ENCODE peak calls at places on chromosomes 6 and 20, in ten cellular contexts. One of them, this sample, is unnamed.

GRCh38 chr6:73519943-73520687 is 717 bp downstream of the EEF1A1 start:
- DNase-seq in Peyer's patch: peak; percentile 57
- DNase-seq in stimulated activated effector memory CD8-positive, alpha-beta T cell treated with anti-CD3 and anti-CD28 coated beads, Interleukin-12 subunit alpha, Interleukin-12 subunit beta, amount 100 ng/mL, for 72 hours: peak; percentile 90
- DNase-seq in NCI-H1436: peak; percentile 54
- DNase-seq in stimulated activated CD4-positive, alpha-beta T cell treated with anti-CD3 and anti-CD28 coated beads, Interleukin-2, amount 100 ng/mL, for 48 hours: peak; percentile 78
- DNase-seq in NCI-H187: no peak
- DNase-seq in activated effector memory CD4-positive, alpha-beta T cell treated with anti-CD3 and anti-CD28 coated beads, Interleukin-2, amount 50 U/mL, for 16 hours: peak; percentile 94
- DNase-seq in left lung: peak; percentile 76
- DNase-seq in amniotic stem cell: peak; percentile 70
- DNase-seq in stimulated activated naive CD4-positive, alpha-beta T cell treated with Interleukin-2 at 50 U/mL for 16 hours: peak; percentile 83
- DNase-seq in this sample: peak; percentile 61

GRCh38 chr20:49132995-49133451 is 55.1 kb downstream of the STAU1 start:
- DNase-seq in Peyer's patch: no peak
- DNase-seq in stimulated activated effector memory CD8-positive, alpha-beta T cell treated with anti-CD3 and anti-CD28 coated beads, Interleukin-12 subunit alpha, Interleukin-12 subunit beta, amount 100 ng/mL, for 72 hours: no peak
- DNase-seq in NCI-H1436: peak; percentile 38
- DNase-seq in stimulated activated CD4-positive, alpha-beta T cell treated with anti-CD3 and anti-CD28 coated beads, Interleukin-2, amount 100 ng/mL, for 48 hours: no peak
- DNase-seq in NCI-H187: no peak
- DNase-seq in activated effector memory CD4-positive, alpha-beta T cell treated with anti-CD3 and anti-CD28 coated beads, Interleukin-2, amount 50 U/mL, for 16 hours: no peak
- DNase-seq in left lung: no peak
- DNase-seq in amniotic stem cell: peak; percentile 22
- DNase-seq in stimulated activated naive CD4-positive, alpha-beta T cell treated with Interleukin-2 at 50 U/mL for 16 hours: no peak
- DNase-seq in this sample: peak; percentile 58

GRCh38 chr20:37042986-37043972 is 52.5 kb downstream of the RBL1 start:
- DNase-seq in Peyer's patch: peak; percentile 35
- DNase-seq in stimulated activated effector memory CD8-positive, alpha-beta T cell treated with anti-CD3 and anti-CD28 coated beads, Interleukin-12 subunit alpha, Interleukin-12 subunit beta, amount 100 ng/mL, for 72 hours: peak; percentile 65
- DNase-seq in NCI-H1436: no peak
- DNase-seq in stimulated activated CD4-positive, alpha-beta T cell treated with anti-CD3 and anti-CD28 coated beads, Interleukin-2, amount 100 ng/mL, for 48 hours: no peak
- DNase-seq in NCI-H187: no peak
- DNase-seq in activated effector memory CD4-positive, alpha-beta T cell treated with anti-CD3 and anti-CD28 coated beads, Interleukin-2, amount 50 U/mL, for 16 hours: peak; percentile 68
- DNase-seq in left lung: no peak
- DNase-seq in amniotic stem cell: no peak
- DNase-seq in stimulated activated naive CD4-positive, alpha-beta T cell treated with Interleukin-2 at 50 U/mL for 16 hours: peak; percentile 7
- DNase-seq in this sample: no peak

GRCh38 chr6:43951063-43951755 is 176.0 kb downstream of the MRPL14 start:
- DNase-seq in Peyer's patch: no peak
- DNase-seq in stimulated activated effector memory CD8-positive, alpha-beta T cell treated with anti-CD3 and anti-CD28 coated beads, Interleukin-12 subunit alpha, Interleukin-12 subunit beta, amount 100 ng/mL, for 72 hours: no peak
- DNase-seq in NCI-H1436: peak; percentile 11
- DNase-seq in stimulated activated CD4-positive, alpha-beta T cell treated with anti-CD3 and anti-CD28 coated beads, Interleukin-2, amount 100 ng/mL, for 48 hours: no peak
- DNase-seq in NCI-H187: no peak
- DNase-seq in activated effector memory CD4-positive, alpha-beta T cell treated with anti-CD3 and anti-CD28 coated beads, Interleukin-2, amount 50 U/mL, for 16 hours: no peak
- DNase-seq in left lung: no peak
- DNase-seq in amniotic stem cell: no peak
- DNase-seq in stimulated activated naive CD4-positive, alpha-beta T cell treated with Interleukin-2 at 50 U/mL for 16 hours: no peak
- DNase-seq in this sample: peak; percentile 69

GRCh38 chr6:134888316-134888715 is 61.6 kb downstream of the ALDH8A1 start:
- DNase-seq in Peyer's patch: no peak
- DNase-seq in stimulated activated effector memory CD8-positive, alpha-beta T cell treated with anti-CD3 and anti-CD28 coated beads, Interleukin-12 subunit alpha, Interleukin-12 subunit beta, amount 100 ng/mL, for 72 hours: no peak
- DNase-seq in NCI-H1436: no peak
- DNase-seq in stimulated activated CD4-positive, alpha-beta T cell treated with anti-CD3 and anti-CD28 coated beads, Interleukin-2, amount 100 ng/mL, for 48 hours: no peak
- DNase-seq in NCI-H187: no peak
- DNase-seq in activated effector memory CD4-positive, alpha-beta T cell treated with anti-CD3 and anti-CD28 coated beads, Interleukin-2, amount 50 U/mL, for 16 hours: no peak
- DNase-seq in left lung: no peak
- DNase-seq in amniotic stem cell: no peak
- DNase-seq in stimulated activated naive CD4-positive, alpha-beta T cell treated with Interleukin-2 at 50 U/mL for 16 hours: no peak
- DNase-seq in this sample: no peak

GRCh38 chr6:81023007-81023582 is 729.4 kb downstream of the TENT5A start:
- DNase-seq in Peyer's patch: no peak
- DNase-seq in stimulated activated effector memory CD8-positive, alpha-beta T cell treated with anti-CD3 and anti-CD28 coated beads, Interleukin-12 subunit alpha, Interleukin-12 subunit beta, amount 100 ng/mL, for 72 hours: no peak
- DNase-seq in NCI-H1436: no peak
- DNase-seq in stimulated activated CD4-positive, alpha-beta T cell treated with anti-CD3 and anti-CD28 coated beads, Interleukin-2, amount 100 ng/mL, for 48 hours: no peak
- DNase-seq in NCI-H187: no peak
- DNase-seq in activated effector memory CD4-positive, alpha-beta T cell treated with anti-CD3 and anti-CD28 coated beads, Interleukin-2, amount 50 U/mL, for 16 hours: no peak
- DNase-seq in left lung: no peak
- DNase-seq in amniotic stem cell: no peak
- DNase-seq in stimulated activated naive CD4-positive, alpha-beta T cell treated with Interleukin-2 at 50 U/mL for 16 hours: no peak
- DNase-seq in this sample: no peak

GRCh38 chr6:107972413-107973096 is 14.5 kb upstream of the SEC63 start:
- DNase-seq in Peyer's patch: no peak
- DNase-seq in stimulated activated effector memory CD8-positive, alpha-beta T cell treated with anti-CD3 and anti-CD28 coated beads, Interleukin-12 subunit alpha, Interleukin-12 subunit beta, amount 100 ng/mL, for 72 hours: no peak
- DNase-seq in NCI-H1436: no peak
- DNase-seq in stimulated activated CD4-positive, alpha-beta T cell treated with anti-CD3 and anti-CD28 coated beads, Interleukin-2, amount 100 ng/mL, for 48 hours: no peak
- DNase-seq in NCI-H187: no peak
- DNase-seq in activated effector memory CD4-positive, alpha-beta T cell treated with anti-CD3 and anti-CD28 coated beads, Interleukin-2, amount 50 U/mL, for 16 hours: no peak
- DNase-seq in left lung: no peak
- DNase-seq in amniotic stem cell: no peak
- DNase-seq in stimulated activated naive CD4-positive, alpha-beta T cell treated with Interleukin-2 at 50 U/mL for 16 hours: no peak
- DNase-seq in this sample: no peak

GRCh38 chr20:51541189-51542032 is 1.1 kb downstream of the NFATC2 start:
- DNase-seq in Peyer's patch: peak; percentile 76
- DNase-seq in stimulated activated effector memory CD8-positive, alpha-beta T cell treated with anti-CD3 and anti-CD28 coated beads, Interleukin-12 subunit alpha, Interleukin-12 subunit beta, amount 100 ng/mL, for 72 hours: peak; percentile 89
- DNase-seq in NCI-H1436: peak; percentile 25
- DNase-seq in stimulated activated CD4-positive, alpha-beta T cell treated with anti-CD3 and anti-CD28 coated beads, Interleukin-2, amount 100 ng/mL, for 48 hours: peak; percentile 65
- DNase-seq in NCI-H187: no peak
- DNase-seq in activated effector memory CD4-positive, alpha-beta T cell treated with anti-CD3 and anti-CD28 coated beads, Interleukin-2, amount 50 U/mL, for 16 hours: peak; percentile 93
- DNase-seq in left lung: peak; percentile 76
- DNase-seq in amniotic stem cell: no peak
- DNase-seq in stimulated activated naive CD4-positive, alpha-beta T cell treated with Interleukin-2 at 50 U/mL for 16 hours: peak; percentile 88
- DNase-seq in this sample: no peak

GRCh38 chr20:4665591-4665990 is 56.1 kb upstream of the PRND start:
- DNase-seq in Peyer's patch: no peak
- DNase-seq in stimulated activated effector memory CD8-positive, alpha-beta T cell treated with anti-CD3 and anti-CD28 coated beads, Interleukin-12 subunit alpha, Interleukin-12 subunit beta, amount 100 ng/mL, for 72 hours: no peak
- DNase-seq in NCI-H1436: no peak
- DNase-seq in stimulated activated CD4-positive, alpha-beta T cell treated with anti-CD3 and anti-CD28 coated beads, Interleukin-2, amount 100 ng/mL, for 48 hours: no peak
- DNase-seq in NCI-H187: no peak
- DNase-seq in activated effector memory CD4-positive, alpha-beta T cell treated with anti-CD3 and anti-CD28 coated beads, Interleukin-2, amount 50 U/mL, for 16 hours: no peak
- DNase-seq in left lung: no peak
- DNase-seq in amniotic stem cell: no peak
- DNase-seq in stimulated activated naive CD4-positive, alpha-beta T cell treated with Interleukin-2 at 50 U/mL for 16 hours: no peak
- DNase-seq in this sample: no peak

GRCh38 chr6:125546827-125547226 is 202.6 kb upstream of the HEY2 start:
- DNase-seq in Peyer's patch: no peak
- DNase-seq in stimulated activated effector memory CD8-positive, alpha-beta T cell treated with anti-CD3 and anti-CD28 coated beads, Interleukin-12 subunit alpha, Interleukin-12 subunit beta, amount 100 ng/mL, for 72 hours: no peak
- DNase-seq in NCI-H1436: no peak
- DNase-seq in stimulated activated CD4-positive, alpha-beta T cell treated with anti-CD3 and anti-CD28 coated beads, Interleukin-2, amount 100 ng/mL, for 48 hours: no peak
- DNase-seq in NCI-H187: no peak
- DNase-seq in activated effector memory CD4-positive, alpha-beta T cell treated with anti-CD3 and anti-CD28 coated beads, Interleukin-2, amount 50 U/mL, for 16 hours: no peak
- DNase-seq in left lung: no peak
- DNase-seq in amniotic stem cell: no peak
- DNase-seq in stimulated activated naive CD4-positive, alpha-beta T cell treated with Interleukin-2 at 50 U/mL for 16 hours: no peak
- DNase-seq in this sample: no peak

GRCh38 chr20:4026093-4026601 is 10.8 kb upstream of the RNF24 start:
- DNase-seq in Peyer's patch: no peak
- DNase-seq in stimulated activated effector memory CD8-positive, alpha-beta T cell treated with anti-CD3 and anti-CD28 coated beads, Interleukin-12 subunit alpha, Interleukin-12 subunit beta, amount 100 ng/mL, for 72 hours: peak; percentile 34
- DNase-seq in NCI-H1436: no peak
- DNase-seq in stimulated activated CD4-positive, alpha-beta T cell treated with anti-CD3 and anti-CD28 coated beads, Interleukin-2, amount 100 ng/mL, for 48 hours: no peak
- DNase-seq in NCI-H187: no peak
- DNase-seq in activated effector memory CD4-positive, alpha-beta T cell treated with anti-CD3 and anti-CD28 coated beads, Interleukin-2, amount 50 U/mL, for 16 hours: no peak
- DNase-seq in left lung: no peak
- DNase-seq in amniotic stem cell: peak; percentile 42
- DNase-seq in stimulated activated naive CD4-positive, alpha-beta T cell treated with Interleukin-2 at 50 U/mL for 16 hours: no peak
- DNase-seq in this sample: peak; percentile 51

GRCh38 chr6:26194774-26195375 is 107.6 kb downstream of the HFE start:
- DNase-seq in Peyer's patch: no peak
- DNase-seq in stimulated activated effector memory CD8-positive, alpha-beta T cell treated with anti-CD3 and anti-CD28 coated beads, Interleukin-12 subunit alpha, Interleukin-12 subunit beta, amount 100 ng/mL, for 72 hours: no peak
- DNase-seq in NCI-H1436: no peak
- DNase-seq in stimulated activated CD4-positive, alpha-beta T cell treated with anti-CD3 and anti-CD28 coated beads, Interleukin-2, amount 100 ng/mL, for 48 hours: no peak
- DNase-seq in NCI-H187: no peak
- DNase-seq in activated effector memory CD4-positive, alpha-beta T cell treated with anti-CD3 and anti-CD28 coated beads, Interleukin-2, amount 50 U/mL, for 16 hours: no peak
- DNase-seq in left lung: no peak
- DNase-seq in amniotic stem cell: no peak
- DNase-seq in stimulated activated naive CD4-positive, alpha-beta T cell treated with Interleukin-2 at 50 U/mL for 16 hours: no peak
- DNase-seq in this sample: no peak

GRCh38 chr6:161503570-161503969 is 229.7 kb upstream of the AGPAT4 start:
- DNase-seq in Peyer's patch: no peak
- DNase-seq in stimulated activated effector memory CD8-positive, alpha-beta T cell treated with anti-CD3 and anti-CD28 coated beads, Interleukin-12 subunit alpha, Interleukin-12 subunit beta, amount 100 ng/mL, for 72 hours: no peak
- DNase-seq in NCI-H1436: no peak
- DNase-seq in stimulated activated CD4-positive, alpha-beta T cell treated with anti-CD3 and anti-CD28 coated beads, Interleukin-2, amount 100 ng/mL, for 48 hours: no peak
- DNase-seq in NCI-H187: no peak
- DNase-seq in activated effector memory CD4-positive, alpha-beta T cell treated with anti-CD3 and anti-CD28 coated beads, Interleukin-2, amount 50 U/mL, for 16 hours: no peak
- DNase-seq in left lung: no peak
- DNase-seq in amniotic stem cell: no peak
- DNase-seq in stimulated activated naive CD4-positive, alpha-beta T cell treated with Interleukin-2 at 50 U/mL for 16 hours: no peak
- DNase-seq in this sample: no peak

GRCh38 chr6:109025639-109026038 is 69.0 kb downstream of the SESN1 start:
- DNase-seq in Peyer's patch: no peak
- DNase-seq in stimulated activated effector memory CD8-positive, alpha-beta T cell treated with anti-CD3 and anti-CD28 coated beads, Interleukin-12 subunit alpha, Interleukin-12 subunit beta, amount 100 ng/mL, for 72 hours: no peak
- DNase-seq in NCI-H1436: no peak
- DNase-seq in stimulated activated CD4-positive, alpha-beta T cell treated with anti-CD3 and anti-CD28 coated beads, Interleukin-2, amount 100 ng/mL, for 48 hours: no peak
- DNase-seq in NCI-H187: no peak
- DNase-seq in activated effector memory CD4-positive, alpha-beta T cell treated with anti-CD3 and anti-CD28 coated beads, Interleukin-2, amount 50 U/mL, for 16 hours: no peak
- DNase-seq in left lung: no peak
- DNase-seq in amniotic stem cell: no peak
- DNase-seq in stimulated activated naive CD4-positive, alpha-beta T cell treated with Interleukin-2 at 50 U/mL for 16 hours: no peak
- DNase-seq in this sample: no peak

GRCh38 chr6:111925296-111925695 is 52.0 kb upstream of the FYN start:
- DNase-seq in Peyer's patch: no peak
- DNase-seq in stimulated activated effector memory CD8-positive, alpha-beta T cell treated with anti-CD3 and anti-CD28 coated beads, Interleukin-12 subunit alpha, Interleukin-12 subunit beta, amount 100 ng/mL, for 72 hours: no peak
- DNase-seq in NCI-H1436: no peak
- DNase-seq in stimulated activated CD4-positive, alpha-beta T cell treated with anti-CD3 and anti-CD28 coated beads, Interleukin-2, amount 100 ng/mL, for 48 hours: no peak
- DNase-seq in NCI-H187: no peak
- DNase-seq in activated effector memory CD4-positive, alpha-beta T cell treated with anti-CD3 and anti-CD28 coated beads, Interleukin-2, amount 50 U/mL, for 16 hours: no peak
- DNase-seq in left lung: no peak
- DNase-seq in amniotic stem cell: no peak
- DNase-seq in stimulated activated naive CD4-positive, alpha-beta T cell treated with Interleukin-2 at 50 U/mL for 16 hours: no peak
- DNase-seq in this sample: no peak

GRCh38 chr20:41738584-41739193 is 120.5 kb upstream of the CHD6 start:
- DNase-seq in Peyer's patch: no peak
- DNase-seq in stimulated activated effector memory CD8-positive, alpha-beta T cell treated with anti-CD3 and anti-CD28 coated beads, Interleukin-12 subunit alpha, Interleukin-12 subunit beta, amount 100 ng/mL, for 72 hours: peak; percentile 55
- DNase-seq in NCI-H1436: peak; percentile 42
- DNase-seq in stimulated activated CD4-positive, alpha-beta T cell treated with anti-CD3 and anti-CD28 coated beads, Interleukin-2, amount 100 ng/mL, for 48 hours: peak; percentile 36
- DNase-seq in NCI-H187: peak; percentile 30
- DNase-seq in activated effector memory CD4-positive, alpha-beta T cell treated with anti-CD3 and anti-CD28 coated beads, Interleukin-2, amount 50 U/mL, for 16 hours: peak; percentile 71
- DNase-seq in left lung: no peak
- DNase-seq in amniotic stem cell: no peak
- DNase-seq in stimulated activated naive CD4-positive, alpha-beta T cell treated with Interleukin-2 at 50 U/mL for 16 hours: no peak
- DNase-seq in this sample: peak; percentile 81

GRCh38 chr20:57621426-57622200 is 1.4 kb upstream of the ZBP1 start:
- DNase-seq in Peyer's patch: no peak
- DNase-seq in stimulated activated effector memory CD8-positive, alpha-beta T cell treated with anti-CD3 and anti-CD28 coated beads, Interleukin-12 subunit alpha, Interleukin-12 subunit beta, amount 100 ng/mL, for 72 hours: no peak
- DNase-seq in NCI-H1436: no peak
- DNase-seq in stimulated activated CD4-positive, alpha-beta T cell treated with anti-CD3 and anti-CD28 coated beads, Interleukin-2, amount 100 ng/mL, for 48 hours: no peak
- DNase-seq in NCI-H187: no peak
- DNase-seq in activated effector memory CD4-positive, alpha-beta T cell treated with anti-CD3 and anti-CD28 coated beads, Interleukin-2, amount 50 U/mL, for 16 hours: no peak
- DNase-seq in left lung: no peak
- DNase-seq in amniotic stem cell: no peak
- DNase-seq in stimulated activated naive CD4-positive, alpha-beta T cell treated with Interleukin-2 at 50 U/mL for 16 hours: no peak
- DNase-seq in this sample: no peak

GRCh38 chr6:119137194-119138072 is 59.0 kb upstream of the FAM184A start:
- DNase-seq in Peyer's patch: no peak
- DNase-seq in stimulated activated effector memory CD8-positive, alpha-beta T cell treated with anti-CD3 and anti-CD28 coated beads, Interleukin-12 subunit alpha, Interleukin-12 subunit beta, amount 100 ng/mL, for 72 hours: no peak
- DNase-seq in NCI-H1436: no peak
- DNase-seq in stimulated activated CD4-positive, alpha-beta T cell treated with anti-CD3 and anti-CD28 coated beads, Interleukin-2, amount 100 ng/mL, for 48 hours: no peak
- DNase-seq in NCI-H187: no peak
- DNase-seq in activated effector memory CD4-positive, alpha-beta T cell treated with anti-CD3 and anti-CD28 coated beads, Interleukin-2, amount 50 U/mL, for 16 hours: no peak
- DNase-seq in left lung: no peak
- DNase-seq in amniotic stem cell: no peak
- DNase-seq in stimulated activated naive CD4-positive, alpha-beta T cell treated with Interleukin-2 at 50 U/mL for 16 hours: no peak
- DNase-seq in this sample: no peak

GRCh38 chr20:52799130-52799529 is 173.0 kb upstream of the TSHZ2 start:
- DNase-seq in Peyer's patch: no peak
- DNase-seq in stimulated activated effector memory CD8-positive, alpha-beta T cell treated with anti-CD3 and anti-CD28 coated beads, Interleukin-12 subunit alpha, Interleukin-12 subunit beta, amount 100 ng/mL, for 72 hours: no peak
- DNase-seq in NCI-H1436: no peak
- DNase-seq in stimulated activated CD4-positive, alpha-beta T cell treated with anti-CD3 and anti-CD28 coated beads, Interleukin-2, amount 100 ng/mL, for 48 hours: no peak
- DNase-seq in NCI-H187: no peak
- DNase-seq in activated effector memory CD4-positive, alpha-beta T cell treated with anti-CD3 and anti-CD28 coated beads, Interleukin-2, amount 50 U/mL, for 16 hours: no peak
- DNase-seq in left lung: no peak
- DNase-seq in amniotic stem cell: no peak
- DNase-seq in stimulated activated naive CD4-positive, alpha-beta T cell treated with Interleukin-2 at 50 U/mL for 16 hours: no peak
- DNase-seq in this sample: no peak

GRCh38 chr6:42029062-42029685 is 21.1 kb upstream of the TAF8 start:
- DNase-seq in Peyer's patch: no peak
- DNase-seq in stimulated activated effector memory CD8-positive, alpha-beta T cell treated with anti-CD3 and anti-CD28 coated beads, Interleukin-12 subunit alpha, Interleukin-12 subunit beta, amount 100 ng/mL, for 72 hours: no peak
- DNase-seq in NCI-H1436: no peak
- DNase-seq in stimulated activated CD4-positive, alpha-beta T cell treated with anti-CD3 and anti-CD28 coated beads, Interleukin-2, amount 100 ng/mL, for 48 hours: no peak
- DNase-seq in NCI-H187: no peak
- DNase-seq in activated effector memory CD4-positive, alpha-beta T cell treated with anti-CD3 and anti-CD28 coated beads, Interleukin-2, amount 50 U/mL, for 16 hours: peak; percentile 41
- DNase-seq in left lung: no peak
- DNase-seq in amniotic stem cell: no peak
- DNase-seq in stimulated activated naive CD4-positive, alpha-beta T cell treated with Interleukin-2 at 50 U/mL for 16 hours: no peak
- DNase-seq in this sample: no peak

GRCh38 chr20:38152175-38153010 is 12.7 kb downstream of the TGM2 start:
- DNase-seq in Peyer's patch: peak; percentile 66
- DNase-seq in stimulated activated effector memory CD8-positive, alpha-beta T cell treated with anti-CD3 and anti-CD28 coated beads, Interleukin-12 subunit alpha, Interleukin-12 subunit beta, amount 100 ng/mL, for 72 hours: peak; percentile 71
- DNase-seq in NCI-H1436: no peak
- DNase-seq in stimulated activated CD4-positive, alpha-beta T cell treated with anti-CD3 and anti-CD28 coated beads, Interleukin-2, amount 100 ng/mL, for 48 hours: peak; percentile 32
- DNase-seq in NCI-H187: no peak
- DNase-seq in activated effector memory CD4-positive, alpha-beta T cell treated with anti-CD3 and anti-CD28 coated beads, Interleukin-2, amount 50 U/mL, for 16 hours: no peak
- DNase-seq in left lung: peak; percentile 90
- DNase-seq in amniotic stem cell: peak; percentile 55
- DNase-seq in stimulated activated naive CD4-positive, alpha-beta T cell treated with Interleukin-2 at 50 U/mL for 16 hours: no peak
- DNase-seq in this sample: no peak

GRCh38 chr20:8454137-8454712 is 322.2 kb downstream of the PLCB1 start:
- DNase-seq in Peyer's patch: no peak
- DNase-seq in stimulated activated effector memory CD8-positive, alpha-beta T cell treated with anti-CD3 and anti-CD28 coated beads, Interleukin-12 subunit alpha, Interleukin-12 subunit beta, amount 100 ng/mL, for 72 hours: no peak
- DNase-seq in NCI-H1436: no peak
- DNase-seq in stimulated activated CD4-positive, alpha-beta T cell treated with anti-CD3 and anti-CD28 coated beads, Interleukin-2, amount 100 ng/mL, for 48 hours: no peak
- DNase-seq in NCI-H187: no peak
- DNase-seq in activated effector memory CD4-positive, alpha-beta T cell treated with anti-CD3 and anti-CD28 coated beads, Interleukin-2, amount 50 U/mL, for 16 hours: no peak
- DNase-seq in left lung: no peak
- DNase-seq in amniotic stem cell: peak; percentile 87
- DNase-seq in stimulated activated naive CD4-positive, alpha-beta T cell treated with Interleukin-2 at 50 U/mL for 16 hours: no peak
- DNase-seq in this sample: no peak

GRCh38 chr20:25249198-25249931 is 1.5 kb downstream of the PYGB start:
- DNase-seq in Peyer's patch: no peak
- DNase-seq in stimulated activated effector memory CD8-positive, alpha-beta T cell treated with anti-CD3 and anti-CD28 coated beads, Interleukin-12 subunit alpha, Interleukin-12 subunit beta, amount 100 ng/mL, for 72 hours: no peak
- DNase-seq in NCI-H1436: no peak
- DNase-seq in stimulated activated CD4-positive, alpha-beta T cell treated with anti-CD3 and anti-CD28 coated beads, Interleukin-2, amount 100 ng/mL, for 48 hours: no peak
- DNase-seq in NCI-H187: no peak
- DNase-seq in activated effector memory CD4-positive, alpha-beta T cell treated with anti-CD3 and anti-CD28 coated beads, Interleukin-2, amount 50 U/mL, for 16 hours: no peak
- DNase-seq in left lung: no peak
- DNase-seq in amniotic stem cell: no peak
- DNase-seq in stimulated activated naive CD4-positive, alpha-beta T cell treated with Interleukin-2 at 50 U/mL for 16 hours: no peak
- DNase-seq in this sample: no peak

GRCh38 chr6:319177-320131 is 27.2 kb downstream of the DUSP22 start:
- DNase-seq in Peyer's patch: no peak
- DNase-seq in stimulated activated effector memory CD8-positive, alpha-beta T cell treated with anti-CD3 and anti-CD28 coated beads, Interleukin-12 subunit alpha, Interleukin-12 subunit beta, amount 100 ng/mL, for 72 hours: no peak
- DNase-seq in NCI-H1436: no peak
- DNase-seq in stimulated activated CD4-positive, alpha-beta T cell treated with anti-CD3 and anti-CD28 coated beads, Interleukin-2, amount 100 ng/mL, for 48 hours: no peak
- DNase-seq in NCI-H187: no peak
- DNase-seq in activated effector memory CD4-positive, alpha-beta T cell treated with anti-CD3 and anti-CD28 coated beads, Interleukin-2, amount 50 U/mL, for 16 hours: peak; percentile 65
- DNase-seq in left lung: no peak
- DNase-seq in amniotic stem cell: no peak
- DNase-seq in stimulated activated naive CD4-positive, alpha-beta T cell treated with Interleukin-2 at 50 U/mL for 16 hours: no peak
- DNase-seq in this sample: no peak

GRCh38 chr6:34182751-34183531 is 37.1 kb upstream of the GRM4 start:
- DNase-seq in Peyer's patch: peak; percentile 72
- DNase-seq in stimulated activated effector memory CD8-positive, alpha-beta T cell treated with anti-CD3 and anti-CD28 coated beads, Interleukin-12 subunit alpha, Interleukin-12 subunit beta, amount 100 ng/mL, for 72 hours: peak; percentile 82
- DNase-seq in NCI-H1436: no peak
- DNase-seq in stimulated activated CD4-positive, alpha-beta T cell treated with anti-CD3 and anti-CD28 coated beads, Interleukin-2, amount 100 ng/mL, for 48 hours: peak; percentile 51
- DNase-seq in NCI-H187: no peak
- DNase-seq in activated effector memory CD4-positive, alpha-beta T cell treated with anti-CD3 and anti-CD28 coated beads, Interleukin-2, amount 50 U/mL, for 16 hours: peak; percentile 87
- DNase-seq in left lung: peak; percentile 50
- DNase-seq in amniotic stem cell: no peak
- DNase-seq in stimulated activated naive CD4-positive, alpha-beta T cell treated with Interleukin-2 at 50 U/mL for 16 hours: peak; percentile 73
- DNase-seq in this sample: no peak

GRCh38 chr6:52994789-52995078 is 350 bp downstream of the GSTA4 start:
- DNase-seq in Peyer's patch: peak; percentile 32
- DNase-seq in stimulated activated effector memory CD8-positive, alpha-beta T cell treated with anti-CD3 and anti-CD28 coated beads, Interleukin-12 subunit alpha, Interleukin-12 subunit beta, amount 100 ng/mL, for 72 hours: no peak
- DNase-seq in NCI-H1436: peak; percentile 14
- DNase-seq in stimulated activated CD4-positive, alpha-beta T cell treated with anti-CD3 and anti-CD28 coated beads, Interleukin-2, amount 100 ng/mL, for 48 hours: no peak
- DNase-seq in NCI-H187: peak; percentile 52
- DNase-seq in activated effector memory CD4-positive, alpha-beta T cell treated with anti-CD3 and anti-CD28 coated beads, Interleukin-2, amount 50 U/mL, for 16 hours: peak; percentile 72
- DNase-seq in left lung: no peak
- DNase-seq in amniotic stem cell: no peak
- DNase-seq in stimulated activated naive CD4-positive, alpha-beta T cell treated with Interleukin-2 at 50 U/mL for 16 hours: no peak
- DNase-seq in this sample: peak; percentile 70

GRCh38 chr20:53738039-53738944 is 144.7 kb upstream of the ZNF217 start:
- DNase-seq in Peyer's patch: peak; percentile 65
- DNase-seq in stimulated activated effector memory CD8-positive, alpha-beta T cell treated with anti-CD3 and anti-CD28 coated beads, Interleukin-12 subunit alpha, Interleukin-12 subunit beta, amount 100 ng/mL, for 72 hours: no peak
- DNase-seq in NCI-H1436: peak; percentile 65
- DNase-seq in stimulated activated CD4-positive, alpha-beta T cell treated with anti-CD3 and anti-CD28 coated beads, Interleukin-2, amount 100 ng/mL, for 48 hours: no peak
- DNase-seq in NCI-H187: peak; percentile 89
- DNase-seq in activated effector memory CD4-positive, alpha-beta T cell treated with anti-CD3 and anti-CD28 coated beads, Interleukin-2, amount 50 U/mL, for 16 hours: no peak
- DNase-seq in left lung: peak; percentile 75
- DNase-seq in amniotic stem cell: no peak
- DNase-seq in stimulated activated naive CD4-positive, alpha-beta T cell treated with Interleukin-2 at 50 U/mL for 16 hours: no peak
- DNase-seq in this sample: peak; percentile 68

GRCh38 chr6:4861564-4861963 is 85.4 kb downstream of the CDYL start:
- DNase-seq in Peyer's patch: no peak
- DNase-seq in stimulated activated effector memory CD8-positive, alpha-beta T cell treated with anti-CD3 and anti-CD28 coated beads, Interleukin-12 subunit alpha, Interleukin-12 subunit beta, amount 100 ng/mL, for 72 hours: no peak
- DNase-seq in NCI-H1436: no peak
- DNase-seq in stimulated activated CD4-positive, alpha-beta T cell treated with anti-CD3 and anti-CD28 coated beads, Interleukin-2, amount 100 ng/mL, for 48 hours: no peak
- DNase-seq in NCI-H187: peak; percentile 54
- DNase-seq in activated effector memory CD4-positive, alpha-beta T cell treated with anti-CD3 and anti-CD28 coated beads, Interleukin-2, amount 50 U/mL, for 16 hours: no peak
- DNase-seq in left lung: no peak
- DNase-seq in amniotic stem cell: no peak
- DNase-seq in stimulated activated naive CD4-positive, alpha-beta T cell treated with Interleukin-2 at 50 U/mL for 16 hours: no peak
- DNase-seq in this sample: no peak

This sample was measured in D341Med.